ENCODE peak calls at places on chromosomes 1 and 21, in four cellular contexts. M is neural crest cell, S is NCI-H748 treated with DMSO at 0.1 percent for 48 hours, Y is retina. R is an unnamed sample.

GRCh38 chr1:245859510-245860114 is 647.5 kb downstream of the SMYD3 start:
- DNase-seq in M (no peak), Y (peak), S (no peak), R (no peak)

GRCh38 chr21:34091032-34091431 is 17.7 kb downstream of the MRPS6 start:
- DNase-seq in S (no peak), Y (no peak), M (no peak), R (no peak)

GRCh38 chr1:54800899-54801759 is at the start of gene TTC22:
- DNase-seq in Y (peak), M (no peak), S (no peak), R (peak)

GRCh38 chr1:23010734-23011449 is 4.8 kb downstream of the TEX46 start:
- DNase-seq in M (no peak), Y (no peak), S (no peak), R (no peak)

GRCh38 chr1:53068314-53069084 is 6.5 kb downstream of the PODN start:
- DNase-seq in M (no peak), Y (no peak), S (no peak), R (no peak)

GRCh38 chr1:7640350-7640749 is 130.7 kb upstream of the VAMP3 start:
- DNase-seq in M (no peak), Y (no peak), S (no peak), R (no peak)

GRCh38 chr1:241706967-241707366 is 54.9 kb downstream of the WDR64 start:
- DNase-seq in M (no peak), Y (no peak), S (no peak), R (no peak)

GRCh38 chr1:161351482-161351881 is 16.2 kb downstream of the CFAP126 start:
- DNase-seq in S (no peak), M (no peak), Y (peak), R (no peak)

GRCh38 chr1:165063181-165063955 is 293.1 kb downstream of the LMX1A start:
- DNase-seq in M (no peak), S (no peak), Y (no peak), R (no peak)

GRCh38 chr1:118990513-118991131 is 2.5 kb upstream of the TBX15 start:
- DNase-seq in M (no peak), S (no peak), Y (peak), R (no peak)

GRCh38 chr1:84620720-84621313 is 46.6 kb upstream of the CTBS start:
- DNase-seq in S (peak), M (peak), Y (peak), R (peak)

GRCh38 chr1:229286099-229286766 is 15.3 kb downstream of the RAB4A start:
- DNase-seq in M (no peak), Y (no peak), S (no peak), R (no peak)

GRCh38 chr1:7199077-7199779 is 414.0 kb downstream of the CAMTA1 start:
- DNase-seq in S (no peak), M (no peak), Y (peak), R (no peak)